ENCODE peak calls at places on chromosome 16, in eight cellular contexts. J is activated CD4-positive, alpha-beta T cell treated with anti-CD3 and anti-CD28 coated beads for 1 hour; N is ELF-1; U is HuH-7.5; H is HCEC 1CT; R is naive B cell; W is stimulated activated CD4-positive, alpha-beta T cell treated with anti-CD3 and anti-CD28 coated beads, Interleukin-15, amount 100 ng/mL, for 1 hour; Q is left ventricle myocardium superior. D is an unnamed sample.

GRCh38 chr16:23330161-23330560 is 28.1 kb downstream of the SCNN1B start:
- DNase-seq in U (no peak), Q (no peak), H (no peak), N (no peak), J (no peak), R (no peak), W (no peak), D (peak; percentile 22)

GRCh38 chr16:72474511-72475123 is 302.7 kb upstream of the PMFBP1 start:
- DNase-seq in J (no peak), W (no peak), R (no peak), U (no peak), H (peak; percentile 83), N (no peak), Q (no peak), D (no peak)

GRCh38 chr16:3112058-3112880 is at the start of gene ZNF205:
- DNase-seq in R (no peak), N (peak; percentile 78), Q (peak; percentile 85), W (no peak), H (peak; percentile 68), J (no peak), U (peak; percentile 92), D (peak; percentile 90)

GRCh38 chr16:19804538-19805323 is 79.9 kb downstream of the GPRC5B start:
- DNase-seq in N (peak; percentile 49), R (no peak), U (no peak), J (peak; percentile 11), W (peak; percentile 8), H (no peak), Q (peak; percentile 65), D (peak; percentile 88)

GRCh38 chr16:82524939-82525338 is 101.8 kb upstream of the CDH13 start:
- DNase-seq in H (no peak), Q (no peak), R (no peak), W (no peak), J (no peak), U (peak; percentile 19), N (no peak), D (no peak)

GRCh38 chr16:177394-177822 is 928 bp downstream of the HBA1 start:
- DNase-seq in R (no peak), W (no peak), H (peak; percentile 99), J (no peak), Q (peak; percentile 48), U (no peak), N (no peak), D (peak; percentile 49)

GRCh38 chr16:80751167-80751566 is 53.2 kb downstream of the CDYL2 start:
- DNase-seq in R (no peak), N (no peak), U (no peak), W (no peak), Q (no peak), H (no peak), J (no peak), D (no peak)

GRCh38 chr16:84380405-84380804 is 12.1 kb downstream of the ATP2C2 start:
- DNase-seq in U (no peak), W (no peak), Q (no peak), H (no peak), R (no peak), N (no peak), J (no peak), D (peak; percentile 15)

GRCh38 chr16:17177242-17177967 is 293.4 kb downstream of the XYLT1 start:
- DNase-seq in R (no peak), H (peak; percentile 34), W (no peak), Q (no peak), U (no peak), J (no peak), N (peak; percentile 15), D (no peak)

GRCh38 chr16:57764341-57765159 is 29.0 kb downstream of the KATNB1 start:
- DNase-seq in W (no peak), R (no peak), Q (no peak), J (no peak), N (peak; percentile 92), H (peak; percentile 92), U (no peak), D (peak; percentile 85)

GRCh38 chr16:66510298-66510697 is 39.6 kb downstream of the TK2 start:
- DNase-seq in W (no peak), N (no peak), J (no peak), U (no peak), Q (no peak), H (no peak), R (no peak), D (no peak)

GRCh38 chr16:30541502-30542329 is 7.1 kb upstream of the ZNF747 start:
- DNase-seq in H (peak; percentile 83), W (no peak), U (no peak), N (no peak), J (no peak), R (no peak), Q (no peak), D (no peak)

GRCh38 chr16:85370881-85371651 is 242.1 kb upstream of the GSE1 start:
- DNase-seq in H (no peak), N (no peak), U (no peak), R (no peak), Q (no peak), W (no peak), J (no peak), D (peak; percentile 81)

GRCh38 chr16:85426806-85427205 is 186.3 kb upstream of the GSE1 start:
- DNase-seq in R (no peak), U (no peak), J (no peak), W (no peak), N (no peak), Q (no peak), H (no peak), D (no peak)

GRCh38 chr16:30958164-30959083 is 870 bp downstream of the SETD1A start:
- DNase-seq in H (peak; percentile 65), U (peak; percentile 78), Q (no peak), W (no peak), J (no peak), N (peak; percentile 14), R (no peak), D (no peak)

GRCh38 chr16:67800252-67801046 is 5.9 kb downstream of the RANBP10 start:
- DNase-seq in W (no peak), U (no peak), N (no peak), J (no peak), Q (no peak), H (no peak), R (no peak), D (no peak)

GRCh38 chr16:9134739-9135138 is 43.3 kb downstream of the HAPSTR1 start:
- DNase-seq in Q (peak; percentile 59), R (peak; percentile 52), U (peak; percentile 26), H (peak; percentile 39), N (peak; percentile 85), W (peak; percentile 10), J (peak; percentile 43), D (peak; percentile 69)

GRCh38 chr16:24837969-24838368 is 7.8 kb upstream of the SLC5A11 start:
- DNase-seq in J (no peak), Q (no peak), U (no peak), N (no peak), H (no peak), R (no peak), W (no peak), D (no peak)

GRCh38 chr16:67154578-67155304 is 3.9 kb upstream of the B3GNT9 start:
- DNase-seq in H (no peak), U (no peak), N (no peak), Q (no peak), J (no peak), R (no peak), W (no peak), D (peak; percentile 74)

GRCh38 chr16:4159726-4160125 is 43.5 kb upstream of the ADCY9 start:
- DNase-seq in J (no peak), N (no peak), H (no peak), R (no peak), Q (no peak), W (no peak), U (no peak), D (no peak)

GRCh38 chr16:2084688-2085625 is 37.2 kb downstream of the TSC2 start:
- DNase-seq in U (no peak), N (no peak), R (no peak), Q (no peak), W (no peak), H (no peak), J (no peak), D (no peak)

GRCh38 chr16:48384305-48384981 is 770 bp downstream of the SIAH1 start:
- DNase-seq in N (peak; percentile 61), H (peak; percentile 53), Q (peak; percentile 83), J (no peak), W (no peak), R (peak; percentile 26), U (peak; percentile 66), D (peak; percentile 89)

GRCh38 chr16:23318639-23319038 is 16.5 kb downstream of the SCNN1B start:
- DNase-seq in H (no peak), R (no peak), J (no peak), N (no peak), W (no peak), Q (no peak), U (no peak), D (peak; percentile 8)

GRCh38 chr16:68372806-68373205 is 62.0 kb downstream of the PRMT7 start:
- DNase-seq in N (no peak), W (no peak), H (no peak), J (no peak), Q (no peak), R (no peak), U (no peak), D (peak; percentile 26)

GRCh38 chr16:69309316-69309715 is 1.8 kb upstream of the VPS4A start:
- DNase-seq in H (no peak), N (no peak), U (no peak), Q (no peak), R (no peak), W (no peak), J (no peak), D (no peak)

GRCh38 chr16:31032736-31033708 is at the start of gene STX4:
- DNase-seq in U (peak; percentile 88), J (peak; percentile 94), R (peak; percentile 98), W (peak; percentile 91), Q (peak; percentile 99), H (peak; percentile 99), N (peak; percentile 94), D (peak; percentile 99)

GRCh38 chr16:88334517-88335149 is 48.1 kb upstream of the ZNF469 start:
- DNase-seq in J (no peak), U (no peak), H (no peak), Q (no peak), R (no peak), W (no peak), N (no peak), D (peak; percentile 50)

GRCh38 chr16:11681977-11682654 is 13.9 kb downstream of the SNN start:
- DNase-seq in U (no peak), Q (no peak), R (peak; percentile 78), H (no peak), W (no peak), N (no peak), J (no peak), D (no peak)

GRCh38 chr16:15829460-15829859 is 27.4 kb downstream of the MYH11 start:
- DNase-seq in J (no peak), U (no peak), Q (peak; percentile 60), W (no peak), H (peak; percentile 51), N (peak; percentile 33), R (no peak), D (peak; percentile 91)

GRCh38 chr16:86377251-86378022 is 132.9 kb upstream of the FOXF1 start:
- DNase-seq in U (no peak), R (no peak), J (no peak), Q (no peak), W (no peak), H (no peak), N (peak; percentile 90), D (no peak)

GRCh38 chr16:16159662-16160061 is 63.6 kb downstream of the ABCC6 start:
- DNase-seq in R (no peak), U (no peak), N (no peak), H (no peak), J (no peak), W (no peak), Q (no peak), D (peak; percentile 36)

GRCh38 chr16:560701-561412 is 663 bp downstream of the PRR35 start:
- DNase-seq in U (no peak), N (no peak), Q (no peak), R (no peak), H (no peak), W (no peak), J (no peak), D (no peak)

D was measured in kidney.